ENCODE peak calls at places on chromosome 15, in eight cellular contexts. R, U, H, C, T, V, F and M are unnamed samples.

GRCh38 chr15:39506146-39506545 is 74.7 kb upstream of the THBS1 start:
- DNase-seq in V (no peak), C (no peak), T (no peak), H (no peak), F (no peak), U (no peak), R (no peak), M (no peak)

GRCh38 chr15:74428442-74428787 is 5.3 kb downstream of the SEMA7A start:
- DNase-seq in U (no peak), R (no peak), F (no peak), H (no peak), V (no peak), T (no peak), C (no peak), M (no peak)

GRCh38 chr15:88738796-88739195 is 64.4 kb upstream of the ACAN start:
- DNase-seq in U (no peak), H (no peak), V (no peak), R (no peak), C (no peak), T (no peak), F (no peak), M (peak; percentile 18)

GRCh38 chr15:39583586-39584265 is 2.8 kb downstream of the THBS1 start:
- DNase-seq in R (no peak), T (peak; percentile 33), U (peak; percentile 32), F (peak; percentile 34), C (no peak), V (peak; percentile 51), H (peak; percentile 63), M (peak; percentile 95)

GRCh38 chr15:80473574-80474223 is 69.5 kb downstream of the ARNT2 start:
- DNase-seq in U (no peak), T (no peak), F (no peak), V (no peak), R (no peak), C (no peak), H (no peak), M (no peak)

GRCh38 chr15:28086175-28086703 is 12.9 kb downstream of the OCA2 start:
- DNase-seq in R (no peak), H (no peak), U (peak; percentile 61), C (no peak), T (peak; percentile 70), V (peak; percentile 74), F (peak; percentile 42), M (peak; percentile 52)

GRCh38 chr15:36527512-36528162 is 51.8 kb upstream of the CDIN1 start:
- DNase-seq in F (no peak), V (no peak), U (peak; percentile 33), R (no peak), H (no peak), C (no peak), T (no peak), M (no peak)

GRCh38 chr15:48324949-48325348 is 6.3 kb upstream of the DUT start:
- DNase-seq in C (no peak), F (no peak), H (no peak), U (no peak), T (no peak), R (no peak), V (no peak), M (no peak)

DNA sequence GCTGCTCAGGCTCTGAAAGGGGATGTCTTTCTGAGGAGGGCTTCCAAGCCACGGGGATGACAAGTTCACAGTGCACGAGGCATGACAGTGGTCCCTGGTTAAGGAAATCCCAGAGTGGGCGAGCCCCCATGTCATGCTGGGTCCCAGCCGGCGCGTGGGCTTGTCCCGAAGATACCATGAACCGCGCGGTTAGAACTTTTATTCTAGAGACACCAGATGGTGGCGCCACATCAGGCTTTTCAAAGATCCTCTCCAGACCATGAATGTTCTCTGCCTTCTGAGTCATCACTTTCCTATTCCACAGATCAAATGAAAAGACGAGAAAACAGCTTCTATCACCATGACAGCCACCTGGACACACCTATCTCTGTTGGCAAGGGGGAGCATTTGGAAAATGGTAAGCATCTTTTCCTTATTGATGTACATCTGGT is 227.8 kb upstream of the LYSMD4 start:
- DNase-seq in U (no peak), V (peak; percentile 5), H (no peak), T (peak; percentile 34), F (peak; percentile 49), R (no peak), C (no peak), M (no peak)
- TF ChIP-seq CTCF in U (no peak), V (no peak), H (no peak), T (peak; percentile 9), F (peak; percentile 37), R (peak; percentile 10), C (no peak), M (peak; percentile 35)

GRCh38 chr15:75844629-75845390 is 1.6 kb downstream of the UBE2Q2 start:
- DNase-seq in C (no peak), T (no peak), V (no peak), H (no peak), U (no peak), R (no peak), F (no peak), M (no peak)

GRCh38 chr15:75840659-75841058 is 2.6 kb upstream of the UBE2Q2 start:
- DNase-seq in T (peak; percentile 71), V (no peak), C (no peak), R (no peak), U (no peak), H (peak; percentile 32), F (peak; percentile 79), M (peak; percentile 53)

GRCh38 chr15:75843618-75844610 is 667 bp downstream of the UBE2Q2 start:
- DNase-seq in F (peak; percentile 67), V (peak; percentile 87), C (peak; percentile 75), T (peak; percentile 70), U (peak; percentile 60), H (peak; percentile 16), R (peak; percentile 86), M (peak; percentile 22)

DNA sequence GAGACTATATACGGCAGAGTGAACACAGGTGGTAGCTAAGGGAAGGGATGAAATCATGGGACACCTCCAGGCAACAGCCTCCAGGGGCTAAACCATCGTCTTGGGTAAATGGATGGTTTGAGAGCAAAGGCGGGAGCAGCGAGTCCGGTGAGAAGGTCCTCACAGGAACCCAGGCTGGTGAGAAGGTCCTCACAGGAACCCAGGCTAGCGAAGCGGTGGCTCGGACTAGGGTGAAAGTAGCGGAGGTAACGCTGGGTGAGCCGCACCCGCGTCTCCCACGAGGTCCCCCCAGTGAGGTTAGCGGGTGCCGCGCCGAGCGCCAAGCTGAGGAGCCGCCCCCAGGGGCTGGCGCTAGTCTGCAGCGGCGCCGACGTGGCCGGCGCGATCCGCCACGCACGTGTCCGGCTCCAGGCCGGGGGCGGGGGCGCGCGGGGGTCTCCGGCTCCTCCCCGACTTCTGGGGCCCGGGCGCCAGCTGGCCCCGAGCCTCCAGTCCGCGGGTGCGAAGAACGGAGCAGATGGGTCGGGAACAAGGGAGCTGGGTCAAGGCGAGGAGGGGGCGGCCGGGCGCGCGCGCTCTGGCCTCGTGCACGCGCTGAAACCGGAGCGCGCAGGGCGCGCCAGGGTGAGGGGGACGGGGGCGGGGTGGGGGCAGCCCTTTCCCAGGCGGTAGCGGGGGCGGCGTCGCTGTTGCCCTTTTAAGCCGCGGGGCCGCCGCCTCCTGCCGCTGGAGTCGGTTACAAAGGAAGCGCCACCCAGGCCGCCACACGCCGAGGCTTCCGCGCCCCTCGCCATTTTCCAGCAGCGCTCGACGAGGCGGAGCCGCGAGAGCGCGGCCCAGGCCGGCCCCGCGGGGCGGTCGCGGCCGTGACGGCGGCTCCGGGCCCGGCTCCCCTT is at the start of gene UBE2Q2:
- DNase-seq in H (peak; percentile 36), R (peak; percentile 87), V (peak; percentile 89), C (peak; percentile 88), T (peak; percentile 88), U (peak; percentile 83), F (peak; percentile 79), M (peak; percentile 55)
- TF ChIP-seq CTCF in H (no peak), R (no peak), V (no peak), C (no peak), T (no peak), U (no peak), F (no peak), M (no peak)

GRCh38 chr15:75583689-75584088 is 4.6 kb upstream of the PTPN9 start:
- DNase-seq in U (no peak), F (no peak), C (no peak), V (no peak), H (no peak), R (no peak), T (no peak), M (no peak)

GRCh38 chr15:75584121-75584520 is 5.0 kb upstream of the PTPN9 start:
- DNase-seq in V (no peak), H (no peak), T (no peak), F (no peak), C (no peak), U (no peak), R (no peak), M (no peak)

GRCh38 chr15:75577401-75578205 is 1.5 kb downstream of the PTPN9 start:
- DNase-seq in F (peak; percentile 26), C (peak; percentile 20), V (no peak), H (no peak), U (no peak), R (no peak), T (no peak), M (no peak)

GRCh38 chr15:75578206-75578947 is 738 bp downstream of the PTPN9 start:
- DNase-seq in V (peak; percentile 75), H (no peak), R (peak; percentile 74), C (peak; percentile 74), T (peak; percentile 36), F (no peak), U (peak; percentile 47), M (no peak)

DNA sequence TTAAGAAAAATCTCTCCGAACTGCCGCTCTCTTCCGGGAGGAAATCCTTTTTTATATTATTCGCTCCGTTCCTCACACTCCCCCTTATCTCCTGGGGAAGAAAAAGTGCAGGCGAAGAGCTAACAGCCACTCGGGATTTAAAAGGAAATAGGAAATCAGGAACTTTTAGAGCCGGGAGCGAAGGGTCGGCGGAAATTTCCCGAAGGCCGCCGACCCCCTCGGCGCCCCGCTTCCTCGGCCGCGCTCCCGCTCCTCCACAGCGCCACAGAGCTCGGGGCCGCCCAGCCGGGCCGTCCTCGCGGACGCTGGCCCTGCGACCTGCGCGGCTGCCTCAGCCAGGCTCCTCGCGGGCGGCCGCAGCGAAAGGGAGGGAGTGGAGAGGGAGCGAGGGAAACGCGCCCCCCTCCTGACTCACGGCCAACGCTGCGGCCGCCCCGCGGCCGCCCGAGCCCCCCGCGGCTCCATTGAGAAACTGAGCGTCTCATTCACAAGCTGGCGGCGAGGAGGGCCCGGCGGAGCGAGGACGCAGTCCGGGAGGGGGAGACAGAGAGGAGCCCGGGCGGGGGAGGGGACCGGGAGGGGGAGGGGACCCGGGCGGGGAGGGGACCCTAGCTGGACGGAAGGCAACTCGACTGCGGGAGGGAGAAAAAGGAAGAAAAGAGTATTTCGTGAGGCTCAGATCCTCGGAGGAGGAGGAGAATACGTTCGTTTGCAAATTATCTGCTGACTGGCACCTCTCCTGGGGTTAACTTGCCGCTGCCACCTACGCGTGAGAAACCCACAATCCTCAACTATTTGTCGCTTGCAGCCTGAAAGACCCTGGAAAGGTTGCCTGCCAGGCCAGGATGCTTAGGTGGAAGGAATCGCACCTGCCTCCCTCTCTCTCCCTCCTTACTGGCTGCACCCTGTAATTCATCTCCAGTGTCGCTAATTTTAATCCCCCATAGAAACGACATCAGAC is at the start of gene PTPN9:
- DNase-seq in C (peak; percentile 83), R (peak; percentile 90), F (peak; percentile 92), T (peak; percentile 82), V (peak; percentile 86), H (peak; percentile 45), U (peak; percentile 85), M (peak; percentile 58)
- TF ChIP-seq CTCF in C (peak; percentile 58), R (peak; percentile 56), F (peak; percentile 44), T (peak; percentile 65), V (peak; percentile 43), H (peak; percentile 29), U (peak; percentile 38), M (peak; percentile 76)

DNA sequence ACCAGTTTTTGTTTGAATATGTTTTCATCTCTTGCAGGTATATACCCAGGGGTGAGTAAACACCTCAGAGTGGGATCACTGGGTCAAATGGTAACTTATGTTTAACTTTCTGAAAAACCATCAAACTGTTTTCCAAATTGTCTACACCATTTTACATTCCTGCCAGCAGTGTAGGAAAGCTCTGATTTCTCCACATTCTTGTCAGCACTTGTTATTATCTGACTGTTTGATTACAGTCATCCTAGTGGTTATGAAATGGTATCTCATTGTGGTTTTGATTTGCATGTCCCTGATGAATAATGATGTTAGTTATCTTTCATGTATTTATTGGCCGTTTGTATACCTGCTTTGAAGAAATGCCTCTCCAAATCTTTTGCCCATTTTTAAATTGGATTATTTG is 13.8 kb downstream of the FSD2 start:
- DNase-seq in U (no peak), H (no peak), T (no peak), C (no peak), V (no peak), F (no peak), R (no peak), M (no peak)
- TF ChIP-seq CTCF in U (no peak), H (no peak), T (no peak), C (no peak), V (no peak), F (no peak), R (no peak), M (no peak)